ENCODE peak calls at places on chromosomes 12 and 14, in nine cellular contexts. One of them, this sample, is unnamed.

GRCh38 chr12:107581616-107582015 is 104.0 kb upstream of the PWP1 start:
- DNase-seq in psoas muscle: no peak
- DNase-seq in GM12865: no peak
- DNase-seq in effector memory CD4-positive, alpha-beta T cell: no peak
- DNase-seq in stimulated activated CD8-positive, alpha-beta memory T cell treated with anti-CD3 and anti-CD28 coated beads, Interleukin-15, amount 100 ng/mL, for 24 hours: no peak
- DNase-seq in body of pancreas: no peak
- DNase-seq in EL: no peak
- DNase-seq in transverse colon: no peak
- DNase-seq in H4: no peak
- DNase-seq in this sample: no peak

GRCh38 chr12:127145929-127146789 is 1120.8 kb upstream of the TMEM132C start:
- DNase-seq in psoas muscle: peak
- DNase-seq in GM12865: no peak
- DNase-seq in effector memory CD4-positive, alpha-beta T cell: peak
- DNase-seq in stimulated activated CD8-positive, alpha-beta memory T cell treated with anti-CD3 and anti-CD28 coated beads, Interleukin-15, amount 100 ng/mL, for 24 hours: peak
- DNase-seq in body of pancreas: peak
- DNase-seq in EL: peak
- DNase-seq in transverse colon: peak
- DNase-seq in H4: no peak
- DNase-seq in this sample: peak

GRCh38 chr14:101458536-101459391 is 102.5 kb upstream of the DIO3 start:
- DNase-seq in psoas muscle: no peak
- DNase-seq in GM12865: no peak
- DNase-seq in effector memory CD4-positive, alpha-beta T cell: no peak
- DNase-seq in stimulated activated CD8-positive, alpha-beta memory T cell treated with anti-CD3 and anti-CD28 coated beads, Interleukin-15, amount 100 ng/mL, for 24 hours: no peak
- DNase-seq in body of pancreas: no peak
- DNase-seq in EL: no peak
- DNase-seq in transverse colon: no peak
- DNase-seq in H4: no peak
- DNase-seq in this sample: no peak

GRCh38 chr14:38143651-38144505 is 63.8 kb upstream of the SSTR1 start:
- DNase-seq in psoas muscle: no peak
- DNase-seq in GM12865: no peak
- DNase-seq in effector memory CD4-positive, alpha-beta T cell: no peak
- DNase-seq in stimulated activated CD8-positive, alpha-beta memory T cell treated with anti-CD3 and anti-CD28 coated beads, Interleukin-15, amount 100 ng/mL, for 24 hours: no peak
- DNase-seq in body of pancreas: no peak
- DNase-seq in EL: peak
- DNase-seq in transverse colon: no peak
- DNase-seq in H4: peak
- DNase-seq in this sample: no peak

GRCh38 chr14:56116128-56116900 is 1.9 kb upstream of the PELI2 start:
- DNase-seq in psoas muscle: no peak
- DNase-seq in GM12865: no peak
- DNase-seq in effector memory CD4-positive, alpha-beta T cell: no peak
- DNase-seq in stimulated activated CD8-positive, alpha-beta memory T cell treated with anti-CD3 and anti-CD28 coated beads, Interleukin-15, amount 100 ng/mL, for 24 hours: no peak
- DNase-seq in body of pancreas: no peak
- DNase-seq in EL: no peak
- DNase-seq in transverse colon: no peak
- DNase-seq in H4: no peak
- DNase-seq in this sample: no peak

GRCh38 chr12:32983968-32984367 is 87.4 kb upstream of the PKP2 start:
- DNase-seq in psoas muscle: no peak
- DNase-seq in GM12865: no peak
- DNase-seq in effector memory CD4-positive, alpha-beta T cell: no peak
- DNase-seq in stimulated activated CD8-positive, alpha-beta memory T cell treated with anti-CD3 and anti-CD28 coated beads, Interleukin-15, amount 100 ng/mL, for 24 hours: no peak
- DNase-seq in body of pancreas: no peak
- DNase-seq in EL: no peak
- DNase-seq in transverse colon: no peak
- DNase-seq in H4: peak
- DNase-seq in this sample: no peak

GRCh38 chr12:132251310-132251709 is 78.1 kb downstream of the GALNT9 start:
- DNase-seq in psoas muscle: no peak
- DNase-seq in GM12865: no peak
- DNase-seq in effector memory CD4-positive, alpha-beta T cell: no peak
- DNase-seq in stimulated activated CD8-positive, alpha-beta memory T cell treated with anti-CD3 and anti-CD28 coated beads, Interleukin-15, amount 100 ng/mL, for 24 hours: no peak
- DNase-seq in body of pancreas: no peak
- DNase-seq in EL: no peak
- DNase-seq in transverse colon: no peak
- DNase-seq in H4: no peak
- DNase-seq in this sample: no peak

GRCh38 chr12:51393676-51394545 is 2.7 kb upstream of the GALNT6 start:
- DNase-seq in psoas muscle: no peak
- DNase-seq in GM12865: peak
- DNase-seq in effector memory CD4-positive, alpha-beta T cell: peak
- DNase-seq in stimulated activated CD8-positive, alpha-beta memory T cell treated with anti-CD3 and anti-CD28 coated beads, Interleukin-15, amount 100 ng/mL, for 24 hours: no peak
- DNase-seq in body of pancreas: peak
- DNase-seq in EL: peak
- DNase-seq in transverse colon: peak
- DNase-seq in H4: peak
- DNase-seq in this sample: peak

GRCh38 chr12:60714141-60714900 is 1118.5 kb downstream of the SLC16A7 start:
- DNase-seq in psoas muscle: no peak
- DNase-seq in GM12865: no peak
- DNase-seq in effector memory CD4-positive, alpha-beta T cell: no peak
- DNase-seq in stimulated activated CD8-positive, alpha-beta memory T cell treated with anti-CD3 and anti-CD28 coated beads, Interleukin-15, amount 100 ng/mL, for 24 hours: no peak
- DNase-seq in body of pancreas: no peak
- DNase-seq in EL: no peak
- DNase-seq in transverse colon: no peak
- DNase-seq in H4: no peak
- DNase-seq in this sample: no peak

GRCh38 chr14:75648066-75648838 is 12.4 kb downstream of the ERG28 start:
- DNase-seq in psoas muscle: peak
- DNase-seq in GM12865: no peak
- DNase-seq in effector memory CD4-positive, alpha-beta T cell: no peak
- DNase-seq in stimulated activated CD8-positive, alpha-beta memory T cell treated with anti-CD3 and anti-CD28 coated beads, Interleukin-15, amount 100 ng/mL, for 24 hours: no peak
- DNase-seq in body of pancreas: peak
- DNase-seq in EL: peak
- DNase-seq in transverse colon: no peak
- DNase-seq in H4: peak
- DNase-seq in this sample: no peak

GRCh38 chr14:68293404-68293803 is 473.8 kb downstream of the RAD51B start:
- DNase-seq in psoas muscle: no peak
- DNase-seq in GM12865: peak
- DNase-seq in effector memory CD4-positive, alpha-beta T cell: no peak
- DNase-seq in stimulated activated CD8-positive, alpha-beta memory T cell treated with anti-CD3 and anti-CD28 coated beads, Interleukin-15, amount 100 ng/mL, for 24 hours: no peak
- DNase-seq in body of pancreas: peak
- DNase-seq in EL: no peak
- DNase-seq in transverse colon: peak
- DNase-seq in H4: no peak
- DNase-seq in this sample: no peak

This sample was measured in T-helper 22 cell.